ENCODE peak calls at places on chromosomes 6 and 20, in eight cellular contexts. N is heart left ventricle, B is lower lobe of right lung, J is left ventricle myocardium inferior, K is H1, L is GM23248, E is adipocyte, P is tibial artery. D is an unnamed sample.

GRCh38 chr6:85684125-85684808 is 41.6 kb upstream of the SYNCRIP start:
- DNase-seq in B (no peak), N (no peak), L (no peak), J (no peak), E (no peak), P (no peak), K (no peak), D (no peak)

GRCh38 chr6:153625089-153625488 is 414.0 kb upstream of the OPRM1 start:
- DNase-seq in N (no peak), J (no peak), B (no peak), E (no peak), K (no peak), P (no peak), L (no peak), D (no peak)

GRCh38 chr6:135212020-135212806 is 31.1 kb downstream of the MYB start:
- DNase-seq in P (no peak), K (no peak), L (peak; percentile 69), E (peak; percentile 46), B (no peak), J (no peak), N (no peak), D (peak; percentile 81)

GRCh38 chr20:54345817-54346216 is 129.6 kb upstream of the DOK5 start:
- DNase-seq in N (no peak), E (peak; percentile 27), K (no peak), P (no peak), L (peak; percentile 76), B (no peak), J (no peak), D (no peak)

GRCh38 chr6:24357336-24358218 is at the start of gene DCDC2:
- DNase-seq in K (no peak), J (no peak), N (peak; percentile 56), P (no peak), B (peak; percentile 94), E (no peak), L (peak; percentile 29), D (peak; percentile 51)

GRCh38 chr6:130447374-130447773 is 81.6 kb downstream of the TMEM200A start:
- DNase-seq in N (no peak), J (no peak), B (no peak), P (no peak), E (peak; percentile 9), K (no peak), L (peak; percentile 53), D (peak; percentile 47)

GRCh38 chr6:7267071-7267470 is 45.9 kb downstream of the SSR1 start:
- DNase-seq in N (peak; percentile 59), J (no peak), L (no peak), E (no peak), K (no peak), B (no peak), P (peak; percentile 54), D (no peak)

GRCh38 chr6:69370763-69371162 is 426.0 kb downstream of the LMBRD1 start:
- DNase-seq in E (no peak), J (peak; percentile 39), L (no peak), B (no peak), N (peak; percentile 41), K (no peak), P (no peak), D (no peak)

GRCh38 chr6:22367331-22367730 is 70.5 kb upstream of the PRL start:
- DNase-seq in B (no peak), L (peak; percentile 17), E (peak; percentile 62), N (no peak), J (no peak), K (no peak), P (no peak), D (no peak)

GRCh38 chr6:28657367-28657755 is 131.7 kb downstream of the GPX5 start:
- DNase-seq in E (peak; percentile 36), K (no peak), L (peak; percentile 24), N (no peak), B (no peak), P (no peak), J (no peak), D (no peak)

GRCh38 chr6:63527658-63528514 is 44.4 kb upstream of the LOC128125822 start:
- DNase-seq in P (no peak), K (no peak), J (no peak), L (peak; percentile 96), N (no peak), E (peak; percentile 43), B (no peak), D (peak; percentile 97)

GRCh38 chr20:32087117-32087516 is 22.4 kb upstream of the TM9SF4 start:
- DNase-seq in E (peak; percentile 20), P (no peak), J (no peak), K (no peak), B (no peak), N (no peak), L (no peak), D (no peak)

GRCh38 chr20:42024653-42025052 is 406.5 kb upstream of the CHD6 start:
- DNase-seq in B (no peak), J (no peak), N (no peak), P (no peak), E (no peak), K (peak; percentile 17), L (no peak), D (no peak)

GRCh38 chr6:168322966-168323365 is 3.4 kb upstream of the DACT2 start:
- DNase-seq in E (no peak), K (no peak), J (no peak), N (no peak), L (no peak), P (no peak), B (no peak), D (no peak)

GRCh38 chr6:156434049-156434794 is 343.0 kb upstream of the ARID1B start:
- DNase-seq in P (no peak), L (no peak), E (no peak), K (no peak), B (no peak), N (no peak), J (no peak), D (no peak)

GRCh38 chr6:132131777-132132176 is 180.6 kb upstream of the CCN2 start:
- DNase-seq in E (peak; percentile 83), L (peak; percentile 98), J (peak; percentile 21), P (peak; percentile 80), K (no peak), B (no peak), N (no peak), D (peak; percentile 94)

GRCh38 chr6:80967618-80968017 is 784.9 kb downstream of the TENT5A start:
- DNase-seq in P (no peak), J (no peak), B (no peak), E (no peak), K (no peak), N (no peak), L (no peak), D (no peak)

GRCh38 chr20:45328451-45328850 is 19.8 kb downstream of the SDC4 start:
- DNase-seq in J (no peak), B (no peak), E (no peak), K (no peak), L (no peak), P (no peak), N (no peak), D (no peak)

GRCh38 chr6:5665173-5665572 is 341.6 kb downstream of the NRN1 start:
- DNase-seq in P (no peak), K (no peak), E (no peak), J (no peak), N (no peak), L (no peak), B (no peak), D (no peak)

GRCh38 chr20:32440758-32441078 is 82.6 kb downstream of the ASXL1 start:
- DNase-seq in E (no peak), B (no peak), P (no peak), J (no peak), L (no peak), K (no peak), N (no peak), D (no peak)

GRCh38 chr6:53112871-53113270 is 35.8 kb downstream of the GCM1 start:
- DNase-seq in E (no peak), L (no peak), B (no peak), P (no peak), J (no peak), N (no peak), K (no peak), D (peak; percentile 77)

GRCh38 chr6:144434308-144434990 is 149.3 kb downstream of the UTRN start:
- DNase-seq in E (peak; percentile 86), B (no peak), J (no peak), L (peak; percentile 96), P (no peak), K (no peak), N (no peak), D (peak; percentile 64)

GRCh38 chr6:27157461-27158315 is 89.8 kb upstream of the PRSS16 start:
- DNase-seq in K (no peak), N (peak; percentile 80), E (peak; percentile 81), L (peak; percentile 81), J (peak; percentile 56), P (peak; percentile 81), B (peak; percentile 73), D (peak; percentile 86)

GRCh38 chr20:52267418-52267817 is 75.8 kb upstream of the ZFP64 start:
- DNase-seq in J (no peak), P (no peak), L (no peak), E (no peak), N (no peak), B (no peak), K (no peak), D (no peak)

GRCh38 chr6:20808984-20809383 is 274.7 kb downstream of the CDKAL1 start:
- DNase-seq in L (peak; percentile 5), B (no peak), E (peak; percentile 27), N (no peak), K (no peak), J (no peak), P (no peak), D (no peak)

GRCh38 chr6:41575598-41575997 is 29.4 kb downstream of the FOXP4 start:
- DNase-seq in J (no peak), N (no peak), P (no peak), K (no peak), E (no peak), L (no peak), B (no peak), D (no peak)
- H3K4me1 ChIP-seq in J (peaks cover 40% of the 10 kb centered on the region), N (no peaks in the 10 kb centered on the region), P (peaks cover 67% of the 10 kb centered on the region), K (peaks cover 32% of the 10 kb centered on the region), E (peaks cover 7% of the 10 kb centered on the region), L (peaks cover 16% of the 10 kb centered on the region), B (peaks cover 39% of the 10 kb centered on the region), D (peaks cover 15% of the 10 kb centered on the region)

GRCh38 chr6:2845880-2846208 is 4.2 kb upstream of the SERPINB1 start:
- DNase-seq in N (no peak), B (no peak), L (no peak), P (no peak), J (no peak), E (no peak), K (no peak), D (no peak)
- H3K4me3 ChIP-seq in N (no peak overlapping the region), B (no peak overlapping the region), L (peak overlapping the region; percentile 52), P (no peak overlapping the region), J (no peak overlapping the region), E (no peak overlapping the region), K (no peak overlapping the region), D (no peak overlapping the region)

GRCh38 chr6:159730277-159730676 is 3.0 kb downstream of the WTAP start:
- DNase-seq in J (no peak), K (no peak), E (peak; percentile 31), P (no peak), N (no peak), B (no peak), L (no peak), D (no peak)
- H3K4me1 ChIP-seq in J (peaks cover 96% of the 10 kb centered on the region), K (no peaks in the 10 kb centered on the region), E (peaks cover 28% of the 10 kb centered on the region), P (peaks cover 42% of the 10 kb centered on the region), N (peaks cover 3% of the 10 kb centered on the region), B (peaks cover 76% of the 10 kb centered on the region), L (peaks cover 25% of the 10 kb centered on the region), D (peaks cover 16% of the 10 kb centered on the region)

DNA sequence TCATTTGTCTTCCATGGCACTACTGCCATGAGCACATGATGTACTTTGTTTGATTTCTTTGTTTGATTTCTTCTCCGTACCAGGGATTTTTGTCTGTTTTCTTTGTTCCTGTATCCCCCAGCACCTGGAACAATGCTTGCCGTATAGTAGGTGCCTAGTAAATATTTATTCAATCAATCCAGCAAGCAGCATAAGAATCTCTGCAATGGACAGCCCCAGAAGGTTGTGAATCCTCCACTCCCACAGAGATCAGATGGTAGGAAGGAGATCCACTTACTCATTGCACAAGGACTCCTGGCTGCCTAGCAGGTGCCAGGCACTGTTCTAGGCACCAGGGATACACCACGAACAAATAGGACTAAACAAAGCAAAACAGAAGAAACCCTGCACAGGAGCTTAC is 6.7 kb upstream of the SYNJ2 start:
- DNase-seq in E (no peak), N (no peak), P (no peak), L (no peak), B (no peak), K (no peak), J (no peak), D (no peak)
- H3K4me3 ChIP-seq in E (no peak overlapping the region), N (no peak overlapping the region), P (no peak overlapping the region), L (no peak overlapping the region), B (no peak overlapping the region), K (no peak overlapping the region), J (no peak overlapping the region), D (no peak overlapping the region)